ENCODE peak calls at places on chromosomes 1 and 21, in eight cellular contexts. P, J, E, T, Z, A, Q and L are unnamed samples.

GRCh38 chr1:246820666-246821065 is 96.5 kb downstream of the SCCPDH start:
- DNase-seq in A (no peak), J (no peak), Z (no peak), T (no peak), Q (no peak), P (no peak), E (no peak), L (no peak)

GRCh38 chr21:42384999-42385398 is 10.9 kb downstream of the TMPRSS3 start:
- DNase-seq in P (no peak), J (no peak), E (no peak), T (no peak), Q (no peak), A (no peak), Z (no peak), L (no peak)

GRCh38 chr1:29670752-29671151 is 434.4 kb downstream of the PTPRU start:
- DNase-seq in P (no peak), A (no peak), Z (no peak), Q (no peak), E (no peak), J (no peak), T (no peak), L (no peak)

GRCh38 chr1:36304970-36305914 is 926 bp upstream of the SH3D21 start:
- DNase-seq in P (no peak), Q (no peak), E (no peak), T (no peak), J (no peak), Z (no peak), A (peak), L (peak)

GRCh38 chr1:30532621-30533020 is 190.8 kb downstream of the MATN1 start:
- DNase-seq in Q (no peak), P (no peak), T (no peak), Z (no peak), A (no peak), J (no peak), E (no peak), L (no peak)

GRCh38 chr1:241641748-241642592 is 1.8 kb upstream of the CHML start:
- DNase-seq in Q (no peak), E (no peak), Z (no peak), T (no peak), A (peak), P (no peak), J (no peak), L (no peak)

GRCh38 chr1:235050911-235051360 is 77.7 kb downstream of the TOMM20 start:
- DNase-seq in P (no peak), A (peak), J (no peak), E (peak), Q (no peak), T (peak), Z (peak), L (peak)

GRCh38 chr1:116738673-116739370 is 15.4 kb upstream of the CD2 start:
- DNase-seq in Q (no peak), A (no peak), T (no peak), P (no peak), Z (no peak), E (no peak), J (no peak), L (peak)

GRCh38 chr1:41241748-41242644 is at the start of gene SCMH1:
- DNase-seq in J (peak), A (peak), T (peak), Z (peak), E (peak), P (peak), Q (peak), L (peak)

GRCh38 chr1:223133824-223134435 is 9.1 kb downstream of the TLR5 start:
- DNase-seq in Q (peak), E (peak), J (peak), T (peak), P (peak), Z (peak), A (peak), L (peak)

GRCh38 chr1:157119008-157119407 is 19.2 kb downstream of the ETV3 start:
- DNase-seq in Z (no peak), Q (no peak), P (no peak), E (no peak), J (no peak), A (no peak), T (no peak), L (no peak)

GRCh38 chr1:56831874-56832693 is 12.9 kb upstream of the FYB2 start:
- DNase-seq in J (peak), Q (peak), Z (peak), T (peak), E (peak), A (peak), P (peak), L (peak)